ENCODE peak calls at places on chromosomes 11 and 22, in four cellular contexts. V, Z, N and R are unnamed samples.

GRCh38 chr22:27032121-27032761 is 374.9 kb downstream of the MIAT start:
- DNase-seq in V (no peak), N (peak; percentile 82), Z (no peak), R (no peak)

GRCh38 chr11:60088364-60088763 is at the start of gene MS4A2:
- DNase-seq in N (no peak), V (no peak), Z (no peak), R (no peak)

GRCh38 chr22:37390075-37390474 is 37.2 kb downstream of the ELFN2 start:
- DNase-seq in Z (no peak), N (no peak), V (no peak), R (no peak)

GRCh38 chr11:33722579-33723234 is 13.5 kb downstream of the CD59 start:
- DNase-seq in N (no peak), V (no peak), Z (peak; percentile 89), R (peak; percentile 80)

GRCh38 chr11:35367491-35367890 is 51.9 kb downstream of the SLC1A2 start:
- DNase-seq in Z (peak; percentile 67), V (no peak), N (no peak), R (peak; percentile 92)

GRCh38 chr11:121393855-121394254 is 58.3 kb upstream of the SORL1 start:
- DNase-seq in Z (no peak), N (no peak), V (no peak), R (no peak)

GRCh38 chr22:39635719-39636118 is 65.2 kb downstream of the CACNA1I start:
- DNase-seq in N (no peak), Z (no peak), V (no peak), R (peak; percentile 3)

GRCh38 chr11:57094206-57094940 is 87.4 kb upstream of the LRRC55 start:
- DNase-seq in V (no peak), Z (peak; percentile 32), N (no peak), R (peak; percentile 21)

GRCh38 chr11:7965386-7965785 is at the start of gene NLRP10:
- DNase-seq in Z (peak; percentile 6), N (no peak), V (no peak), R (peak; percentile 95)

GRCh38 chr11:94885133-94885532 is 88.2 kb downstream of the CWC15 start:
- DNase-seq in N (no peak), V (no peak), Z (peak; percentile 28), R (no peak)

GRCh38 chr11:49208006-49208721 is at the start of gene FOLH1:
- DNase-seq in Z (no peak), V (peak; percentile 5), N (peak; percentile 42), R (no peak)

DNA sequence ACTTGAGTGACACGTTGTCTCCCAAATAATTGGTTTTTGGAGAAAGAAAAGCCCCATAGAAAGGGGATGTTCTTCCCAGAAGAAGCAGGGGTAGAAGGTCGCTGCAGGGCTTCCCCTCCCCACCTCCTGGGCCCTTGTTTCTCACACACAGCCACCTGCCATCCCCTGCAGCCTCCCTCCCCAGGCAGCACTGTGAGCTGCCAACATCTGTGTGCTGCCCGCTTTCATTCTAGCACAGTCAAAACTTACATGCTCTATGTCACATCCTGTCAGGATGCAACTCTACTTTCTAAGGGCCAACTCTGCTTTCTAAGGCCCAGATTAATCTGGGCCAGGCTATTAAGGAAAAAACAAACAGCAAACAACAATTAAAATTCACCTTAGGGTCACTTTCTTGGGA is 309.4 kb upstream of the ZC3H12C start:
- DNase-seq in Z (no peak), V (no peak), N (no peak), R (no peak)
- H3K4ac ChIP-seq in Z (no peak overlapping the region), V (no peak overlapping the region), N (no peak overlapping the region), R (no peak overlapping the region)

GRCh38 chr11:616320-617220 is 820 bp upstream of the IRF7 start:
- DNase-seq in V (no peak), Z (no peak), N (no peak), R (no peak)
- H2AFZ ChIP-seq in V (peak overlapping the region; percentile 97), Z (no peak overlapping the region), N (no peak overlapping the region), R (no peak overlapping the region)

GRCh38 chr22:40753114-40753513 is 66.0 kb downstream of the SLC25A17 start:
- DNase-seq in Z (no peak), N (no peak), V (no peak), R (no peak)
- H3K14ac ChIP-seq in Z (no peak overlapping the region), N (no peak overlapping the region), V (no peak overlapping the region), R (no peak overlapping the region)

GRCh38 chr11:128239224-128239790 is 348.1 kb downstream of the ETS1 start:
- DNase-seq in V (no peak), N (no peak), Z (no peak), R (no peak)
- H3K4ac ChIP-seq in V (no peak overlapping the region), N (no peak overlapping the region), Z (peak overlapping the region; percentile 58), R (no peak overlapping the region)

GRCh38 chr22:49829044-49829719 is 1.5 kb upstream of the BRD1 start:
- DNase-seq in Z (no peak), N (no peak), V (no peak), R (no peak)

GRCh38 chr22:49827307-49827852 is 293 bp downstream of the BRD1 start:
- DNase-seq in N (no peak), Z (peak; percentile 29), V (no peak), R (no peak)

GRCh38 chr22:49826603-49827306 is 918 bp downstream of the BRD1 start:
- DNase-seq in V (no peak), Z (peak; percentile 47), N (no peak), R (peak; percentile 32)

GRCh38 chr22:49828599-49828965 is 909 bp upstream of the BRD1 start:
- DNase-seq in V (no peak), N (no peak), Z (no peak), R (no peak)

DNA sequence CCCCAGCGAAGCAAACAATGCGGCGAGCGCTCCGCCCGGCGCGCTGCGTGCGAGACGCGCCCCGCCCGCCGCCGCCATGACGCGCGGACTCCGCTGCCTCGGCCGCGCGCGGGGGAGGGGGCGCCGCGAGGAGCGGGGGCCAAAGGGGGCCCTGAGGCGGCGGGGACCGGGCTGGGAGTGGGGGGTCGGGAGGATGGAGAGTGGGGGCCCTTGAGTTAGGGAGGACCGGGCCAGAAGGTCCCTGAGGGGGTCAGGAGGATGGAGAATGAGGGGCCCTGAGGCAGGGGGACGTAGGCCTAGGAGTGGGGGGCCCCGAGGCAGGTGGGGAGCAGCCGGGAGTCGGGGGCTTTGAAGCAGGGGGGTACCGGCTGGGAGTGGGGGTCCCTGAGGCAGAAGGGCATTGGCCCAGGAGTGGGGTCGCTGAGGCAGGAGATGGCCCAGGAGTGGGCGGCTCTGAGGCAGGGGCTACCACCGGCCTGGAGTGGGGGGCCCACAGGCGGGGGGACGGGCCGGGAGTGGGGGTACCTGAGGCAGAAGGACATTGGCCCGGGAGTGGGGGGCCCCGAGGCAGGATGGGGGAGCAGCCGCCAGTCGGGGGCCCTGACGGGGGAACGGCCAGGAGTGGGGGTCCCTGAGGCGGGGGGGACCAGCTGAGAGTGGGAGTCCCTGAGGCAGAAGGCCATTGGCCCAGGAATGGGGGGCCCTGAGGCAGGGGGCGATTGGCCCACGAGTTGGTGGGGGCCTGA is at the start of gene BRD1:
- DNase-seq in V (peak; percentile 37), Z (peak; percentile 68), N (peak; percentile 28), R (peak; percentile 61)
- H2AFZ ChIP-seq in V (peak within 1 kb of the TSS; percentile 99), Z (peak within 1 kb of the TSS; percentile 48), N (no peak within 1 kb of the TSS), R (peak within 1 kb of the TSS; percentile 93)

GRCh38 chr11:2825886-2826678 is 59.5 kb downstream of the CDKN1C start:
- DNase-seq in N (no peak), V (peak; percentile 32), Z (peak; percentile 94), R (peak; percentile 95)
- H3K14ac ChIP-seq in N (peak overlapping the region; percentile 58), V (no peak overlapping the region), Z (peak overlapping the region; percentile 89), R (peak overlapping the region; percentile 94)

GRCh38 chr11:69257134-69257533 is 36.8 kb upstream of the MYEOV start:
- DNase-seq in V (no peak), Z (no peak), N (no peak), R (no peak)

GRCh38 chr11:69260622-69261021 is 33.3 kb upstream of the MYEOV start:
- DNase-seq in N (no peak), Z (peak; percentile 18), V (no peak), R (no peak)

GRCh38 chr11:69261116-69261515 is 32.8 kb upstream of the MYEOV start:
- DNase-seq in Z (no peak), V (no peak), N (no peak), R (no peak)

GRCh38 chr11:69259072-69259471 is 34.9 kb upstream of the MYEOV start:
- DNase-seq in N (no peak), V (no peak), Z (no peak), R (no peak)

DNA sequence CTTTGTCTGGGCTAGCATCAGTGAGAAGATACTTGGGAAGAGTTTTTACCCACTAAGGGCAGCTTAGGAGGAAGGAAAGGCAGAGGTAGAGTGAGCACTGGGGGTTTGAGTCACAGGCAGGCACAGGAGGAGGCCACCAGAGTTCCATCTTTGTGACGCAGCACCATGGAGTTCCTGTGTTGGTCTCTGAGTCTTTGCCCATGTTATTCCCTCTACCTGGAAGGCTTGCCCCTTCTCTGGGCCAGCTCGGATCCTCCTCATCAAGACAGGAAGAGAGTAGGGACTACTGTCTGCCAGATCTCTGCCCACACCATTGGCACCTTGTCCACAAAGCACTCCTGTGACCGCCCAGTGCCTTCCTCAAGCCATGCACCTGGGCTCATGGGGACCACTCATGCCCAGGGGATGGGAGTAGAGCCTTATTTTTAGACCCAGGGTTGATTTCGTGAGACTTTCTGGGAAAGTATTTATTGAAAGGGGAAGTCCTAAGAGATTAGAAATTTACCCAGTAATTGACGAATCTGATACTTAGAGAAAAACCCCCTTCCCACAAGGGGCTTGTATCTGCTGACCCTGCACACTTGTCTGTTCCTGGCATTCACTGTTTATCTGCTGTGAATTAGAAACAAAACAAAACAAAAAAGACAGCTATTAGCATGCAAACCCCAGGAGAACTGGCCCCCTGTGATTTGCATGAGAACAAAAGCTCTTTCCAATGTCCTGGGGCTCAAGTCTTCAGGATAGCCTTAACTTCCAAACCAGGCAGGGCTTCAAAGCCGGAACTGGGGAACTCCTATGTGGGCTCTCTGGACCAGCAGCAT is 35.9 kb upstream of the MYEOV start:
- DNase-seq in N (peak; percentile 55), V (no peak), Z (no peak), R (no peak)
- H3K4ac ChIP-seq in N (no peak overlapping the region), V (no peak overlapping the region), Z (no peak overlapping the region), R (no peak overlapping the region)

GRCh38 chr11:46295312-46295995 is 18.0 kb downstream of the CREB3L1 start:
- DNase-seq in Z (peak; percentile 82), N (peak; percentile 91), V (peak; percentile 73), R (peak; percentile 72)
- H2AFZ ChIP-seq in Z (no peak overlapping the region), N (no peak overlapping the region), V (peak overlapping the region; percentile 98), R (peak overlapping the region; percentile 83)

GRCh38 chr11:37721485-37721884 is 1123.4 kb upstream of the RAG2 start:
- DNase-seq in Z (no peak), N (no peak), V (no peak), R (no peak)
- H3K14ac ChIP-seq in Z (no peak overlapping the region), N (no peak overlapping the region), V (no peak overlapping the region), R (no peak overlapping the region)

GRCh38 chr22:23539135-23539838 is 40.8 kb downstream of the IGLL1 start:
- DNase-seq in V (peak; percentile 62), Z (peak; percentile 76), N (peak; percentile 88), R (peak; percentile 69)
- H3K4ac ChIP-seq in V (no peak overlapping the region), Z (peak overlapping the region; percentile 30), N (no peak overlapping the region), R (no peak overlapping the region)